ENCODE peak calls at places on chromosomes 5 and 9, in five cellular contexts. T is transverse colon, F is fibroblast of lung, H is HepG2, Z is fibroblast of pulmonary artery. V is an unnamed sample.

GRCh38 chr5:119537704-119538103 is 85.4 kb downstream of the HSD17B4 start:
- DNase-seq in T (no peak), F (no peak), H (no peak), Z (peak), V (peak)

GRCh38 chr5:101728933-101729332 is 567.2 kb downstream of the SLCO4C1 start:
- DNase-seq in T (no peak), F (no peak), H (peak), Z (no peak), V (no peak)

GRCh38 chr5:107937710-107938355 is 267.1 kb upstream of the EFNA5 start:
- DNase-seq in T (no peak), F (peak), H (peak), Z (no peak), V (no peak)

GRCh38 chr9:124973807-124974206 is 32.9 kb upstream of the GOLGA1 start:
- DNase-seq in T (no peak), F (no peak), H (no peak), Z (no peak), V (no peak)

GRCh38 chr5:1104327-1105006 is 7.4 kb downstream of the SLC12A7 start:
- DNase-seq in T (no peak), F (no peak), H (no peak), Z (no peak), V (no peak)

GRCh38 chr5:73135429-73136276 is 15.3 kb downstream of the TMEM171 start:
- DNase-seq in T (no peak), F (peak), H (peak), Z (no peak), V (no peak)

GRCh38 chr9:131410051-131410491 is 16.2 kb downstream of the PRRC2B start:
- DNase-seq in T (no peak), F (peak), H (no peak), Z (peak), V (no peak)

GRCh38 chr9:34246453-34246852 is 67.6 kb downstream of the UBAP1 start:
- DNase-seq in T (no peak), F (no peak), H (no peak), Z (no peak), V (no peak)

GRCh38 chr9:133844431-133844830 is 106.3 kb upstream of the SARDH start:
- DNase-seq in T (no peak), F (no peak), H (no peak), Z (no peak), V (no peak)
- TF ChIP-seq CTCF in T (no peak), F (no peak), H (no peak), Z (no peak), V (no peak)

DNA sequence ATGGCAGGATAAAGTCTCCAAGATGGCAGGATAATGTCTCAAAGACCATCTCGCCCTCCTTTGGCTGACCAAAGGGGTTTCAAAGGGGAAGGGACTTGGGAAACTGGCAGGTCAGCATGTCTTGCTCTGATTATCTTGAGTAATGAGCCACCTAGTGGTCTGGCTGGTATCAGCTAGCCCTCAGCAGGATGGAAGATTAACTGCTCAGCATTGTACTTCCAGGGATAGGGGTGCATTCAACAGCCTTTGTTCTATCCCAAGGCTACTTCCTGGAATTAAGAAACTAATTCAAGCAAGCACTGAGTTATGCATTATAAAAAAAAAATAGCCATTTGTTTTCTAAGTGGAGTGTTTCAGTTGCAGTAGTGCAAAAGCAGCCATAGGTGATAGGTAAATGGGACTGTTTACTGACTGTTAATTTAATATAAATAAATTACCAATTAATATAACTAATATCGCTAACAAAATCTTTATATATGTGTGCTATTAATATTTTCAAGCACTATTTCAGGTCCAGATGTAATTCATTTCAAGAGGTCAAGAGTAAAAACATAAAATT is 555.5 kb downstream of the CDH9 start:
- DNase-seq in T (no peak), F (no peak), H (peak), Z (peak), V (no peak)
- H3K4me3 ChIP-seq in T (no peak), F (no peak), H (no peak), Z (no peak), V (no peak)

GRCh38 chr9:122159925-122160246 is 178 bp downstream of the MORN5 start:
- DNase-seq in T (no peak), F (no peak), H (no peak), Z (no peak), V (no peak)

GRCh38 chr9:122162415-122162814 is 2.7 kb downstream of the MORN5 start:
- DNase-seq in T (no peak), F (no peak), H (no peak), Z (no peak), V (no peak)

GRCh38 chr9:122159026-122159924 is at the start of the genes MORN5 and NDUFA8:
- DNase-seq in T (peak), F (peak), H (peak), Z (peak), V (peak)

GRCh38 chr9:122158202-122158601 is 1.4 kb downstream of the NDUFA8 start:
- DNase-seq in T (peak), F (peak), H (peak), Z (peak), V (peak)
- TF ChIP-seq CTCF in T (peak), F (peak), H (peak), Z (peak), V (peak)

GRCh38 chr5:169160405-169160901 is 140.5 kb downstream of the SLIT3 start:
- DNase-seq in T (no peak), F (no peak), H (no peak), Z (peak), V (no peak)
- H3K4me3 ChIP-seq in T (no peak), F (no peak), H (no peak), Z (no peak), V (no peak)

DNA sequence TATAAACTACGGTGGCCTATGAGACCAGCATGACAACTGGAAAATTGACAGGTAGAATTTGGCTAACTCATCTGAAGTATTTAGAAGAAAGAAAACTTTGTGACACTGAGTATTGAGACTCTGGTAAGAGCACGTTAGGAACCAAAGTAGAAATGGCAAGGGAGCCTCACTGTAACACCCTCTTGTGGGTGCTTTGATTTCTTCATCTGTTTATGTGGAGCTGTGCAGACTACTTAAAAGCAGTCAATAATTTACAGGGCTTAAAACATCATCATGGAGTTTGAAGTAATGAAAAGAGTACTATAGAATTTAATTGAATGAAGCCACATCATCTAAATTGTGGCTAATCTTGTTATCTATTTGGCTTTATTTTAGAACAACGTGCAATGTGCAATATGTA is 414.2 kb downstream of the CCDC171 start:
- DNase-seq in T (no peak), F (peak), H (no peak), Z (no peak), V (no peak)
- TF ChIP-seq CTCF in T (no peak), F (no peak), H (no peak), Z (no peak), V (no peak)

GRCh38 chr9:37290881-37291485 is 131.5 kb upstream of the GRHPR start:
- DNase-seq in T (no peak), F (peak), H (no peak), Z (peak), V (no peak)

GRCh38 chr9:37289631-37290030 is 132.9 kb upstream of the GRHPR start:
- DNase-seq in T (no peak), F (no peak), H (no peak), Z (no peak), V (no peak)

GRCh38 chr9:37287317-37287716 is 135.2 kb upstream of the GRHPR start:
- DNase-seq in T (no peak), F (no peak), H (no peak), Z (no peak), V (no peak)

GRCh38 chr9:37292896-37293295 is 129.6 kb upstream of the GRHPR start:
- DNase-seq in T (no peak), F (peak), H (no peak), Z (no peak), V (no peak)

DNA sequence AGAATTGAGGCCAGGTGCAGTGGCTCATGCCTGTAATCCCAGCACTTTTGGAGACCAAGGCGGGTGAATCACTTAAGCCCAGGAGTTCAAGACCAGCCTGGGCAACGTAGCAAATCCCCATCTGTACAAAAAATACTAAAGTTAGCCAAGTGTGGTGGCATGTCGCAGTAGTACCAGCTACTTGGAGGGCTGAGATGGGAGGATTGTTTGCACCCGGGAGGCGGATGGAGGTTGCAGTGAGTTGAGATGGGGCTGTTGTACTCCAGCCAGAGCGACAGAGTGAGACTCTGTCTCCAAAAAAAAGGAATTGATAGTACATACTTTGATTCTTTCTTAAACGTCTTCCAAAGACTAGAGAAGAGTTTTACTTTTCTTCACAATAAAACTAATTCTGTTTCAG is 132.1 kb upstream of the GRHPR start:
- DNase-seq in T (no peak), F (no peak), H (no peak), Z (no peak), V (no peak)
- H3K4me3 ChIP-seq in T (no peak), F (no peak), H (no peak), Z (no peak), V (peak)

DNA sequence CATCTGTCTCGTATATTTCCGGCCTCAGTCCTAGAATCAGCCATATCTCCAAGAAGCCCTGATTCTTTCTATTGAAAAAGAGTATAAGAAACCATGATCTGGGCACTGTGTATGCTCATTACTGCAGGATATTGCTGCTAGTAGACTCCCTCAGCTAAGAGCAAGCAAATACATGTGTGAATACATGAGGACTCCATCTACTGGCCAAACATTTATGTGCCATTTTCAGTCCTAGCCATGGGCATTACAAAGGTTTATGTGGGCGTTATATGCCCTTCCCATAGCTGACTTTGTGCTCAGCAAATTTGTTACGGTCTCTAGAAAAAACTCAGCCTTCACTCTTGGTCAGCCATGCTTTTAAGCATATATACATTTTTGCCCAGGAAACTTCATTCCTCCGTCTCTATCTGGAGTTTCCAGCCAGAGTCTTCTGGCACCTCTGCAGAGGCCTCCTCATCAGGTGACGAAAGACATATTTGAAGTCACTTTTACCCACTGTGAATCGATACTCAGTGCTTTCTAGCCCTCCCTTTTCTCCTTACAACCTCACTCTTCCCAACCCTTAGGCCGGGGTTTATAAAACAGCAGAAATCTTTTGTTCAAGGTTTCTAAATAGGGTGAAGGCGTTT is 1495.6 kb upstream of the CDH6 start:
- DNase-seq in T (no peak), F (no peak), H (peak), Z (no peak), V (no peak)
- TF ChIP-seq CTCF in T (no peak), F (no peak), H (peak), Z (no peak), V (no peak)

GRCh38 chr5:58999804-59000595 is 417.1 kb downstream of the RAB3C start:
- DNase-seq in T (no peak), F (no peak), H (no peak), Z (no peak), V (no peak)
- H3K4me3 ChIP-seq in T (no peak), F (no peak), H (no peak), Z (no peak), V (no peak)

V was measured in GM12864.